ENCODE peak calls at places on chromosomes 7 and 10, in nine cellular contexts. S is choroid plexus epithelial cell; F is retina; L is transverse colon; W is Right ventricle myocardium superior; M is stimulated activated CD4-positive, alpha-beta T cell treated with anti-CD3 and anti-CD28 coated beads, Interleukin-2, amount 100 ng/mL, for 48 hours; U is naive thymus-derived CD4-positive, alpha-beta T cell; H is iPS-NIHi11; B is left ventricle myocardium superior. R is an unnamed sample.

GRCh38 chr7:2516194-2516555 is 3.4 kb upstream of the LFNG start:
- DNase-seq in B (no peak), F (no peak), S (peak; percentile 30), L (no peak), H (no peak), M (no peak), W (no peak), U (no peak), R (no peak)

GRCh38 chr10:33927347-33927746 is 592.9 kb upstream of the NRP1 start:
- DNase-seq in H (no peak), L (no peak), B (no peak), M (no peak), F (no peak), W (no peak), U (no peak), S (peak; percentile 3), R (no peak)

GRCh38 chr10:114427124-114427852 is 23.0 kb upstream of the AFAP1L2 start:
- DNase-seq in L (no peak), S (peak; percentile 41), M (no peak), B (no peak), H (no peak), F (no peak), W (no peak), U (no peak), R (no peak)

GRCh38 chr7:137895301-137896201 is 48.8 kb upstream of the DGKI start:
- DNase-seq in M (no peak), B (no peak), U (no peak), S (no peak), L (no peak), W (no peak), H (no peak), F (peak; percentile 49), R (no peak)

GRCh38 chr7:64877714-64878610 is 25.1 kb upstream of the ZNF273 start:
- DNase-seq in B (no peak), L (no peak), U (peak; percentile 18), W (no peak), H (peak; percentile 10), F (no peak), M (no peak), S (no peak), R (no peak)

GRCh38 chr7:29883462-29884398 is 77.4 kb downstream of the WIPF3 start:
- DNase-seq in H (peak; percentile 84), L (peak; percentile 23), S (no peak), W (no peak), F (peak; percentile 30), U (no peak), M (no peak), B (no peak), R (peak; percentile 24)

GRCh38 chr10:49297818-49298665 is 928 bp upstream of the C10orf71 start:
- DNase-seq in F (peak; percentile 38), M (no peak), S (no peak), U (no peak), B (peak; percentile 68), H (peak; percentile 37), L (no peak), W (peak; percentile 66), R (no peak)

GRCh38 chr7:84412161-84412969 is 217.8 kb upstream of the SEMA3A start:
- DNase-seq in W (no peak), S (peak; percentile 94), M (no peak), F (peak; percentile 48), B (no peak), U (no peak), L (no peak), H (peak; percentile 35), R (no peak)

GRCh38 chr10:46299267-46299530 is 12.4 kb downstream of the ANTXRL start:
- DNase-seq in S (no peak), F (no peak), L (no peak), B (no peak), M (no peak), U (no peak), W (no peak), H (no peak), R (no peak)

GRCh38 chr10:34655286-34656170 is 159.6 kb downstream of the PARD3 start:
- DNase-seq in F (peak; percentile 64), L (peak; percentile 56), S (peak; percentile 87), M (peak; percentile 21), U (peak; percentile 23), H (peak; percentile 55), B (no peak), W (no peak), R (no peak)

GRCh38 chr7:19853261-19853832 is 79.9 kb upstream of the TMEM196 start:
- DNase-seq in M (no peak), L (no peak), H (no peak), S (no peak), W (no peak), B (no peak), F (peak; percentile 1), U (no peak), R (no peak)

GRCh38 chr7:6636741-6637543 is at the start of gene ZNF316:
- DNase-seq in B (peak; percentile 84), M (peak; percentile 61), F (peak; percentile 35), W (peak; percentile 81), U (no peak), S (peak; percentile 50), L (peak; percentile 64), H (peak; percentile 79), R (no peak)

GRCh38 chr7:135620980-135621850 is 41.1 kb upstream of the STMP1 start:
- DNase-seq in H (peak; percentile 59), M (no peak), B (no peak), L (peak; percentile 13), S (peak; percentile 94), F (peak; percentile 54), U (peak; percentile 48), W (no peak), R (no peak)

GRCh38 chr10:14648042-14648765 is 126.5 kb downstream of the FAM107B start:
- DNase-seq in F (peak; percentile 82), U (peak; percentile 93), L (peak; percentile 73), B (peak; percentile 60), M (peak; percentile 36), S (peak; percentile 84), W (peak; percentile 67), H (peak; percentile 50), R (peak; percentile 56)

GRCh38 chr10:71873582-71874182 is 22.6 kb upstream of the PSAP start:
- DNase-seq in S (no peak), H (no peak), U (no peak), W (peak; percentile 15), M (no peak), B (peak; percentile 19), F (no peak), L (no peak), R (no peak)

GRCh38 chr7:50589362-50589761 is 24.2 kb upstream of the DDC start:
- DNase-seq in M (no peak), L (no peak), W (no peak), H (no peak), S (no peak), U (no peak), F (no peak), B (no peak), R (no peak)

GRCh38 chr7:26507375-26508068 is 215.9 kb downstream of the SNX10 start:
- DNase-seq in H (no peak), W (no peak), S (no peak), M (no peak), U (no peak), L (no peak), F (no peak), B (no peak), R (peak; percentile 6)

GRCh38 chr10:77152256-77152655 is 485.4 kb downstream of the KCNMA1 start:
- DNase-seq in L (no peak), H (no peak), B (no peak), M (no peak), W (no peak), U (no peak), S (no peak), F (no peak), R (no peak)

GRCh38 chr10:110641256-110641655 is 2.9 kb upstream of the RBM20 start:
- DNase-seq in W (peak; percentile 67), H (peak; percentile 64), S (no peak), U (no peak), L (peak; percentile 20), F (no peak), B (peak; percentile 79), M (no peak), R (no peak)

GRCh38 chr10:12321641-12322040 is 27.7 kb upstream of the CAMK1D start:
- DNase-seq in L (no peak), W (no peak), S (no peak), U (no peak), B (no peak), M (no peak), H (peak; percentile 18), F (no peak), R (no peak)

GRCh38 chr7:140517546-140518369 is 38.5 kb upstream of the MKRN1 start:
- DNase-seq in H (peak; percentile 94), B (peak; percentile 94), U (peak; percentile 57), L (peak; percentile 94), S (peak; percentile 94), F (peak; percentile 86), M (peak; percentile 67), W (peak; percentile 94), R (peak; percentile 78)